ENCODE peak calls at places on chromosome 15, in eight cellular contexts. W is IMR-90, B is GM23248, D is SJSA1, L is colonic mucosa, T is pancreas, I is mesendoderm, X is heart left ventricle. S is an unnamed sample.

GRCh38 chr15:66928784-66929183 is 136.6 kb upstream of the SMAD3 start:
- DNase-seq in X (no peak), D (no peak), I (no peak), W (no peak), B (no peak), L (no peak), T (no peak), S (no peak)

GRCh38 chr15:75731248-75732100 is 18.8 kb upstream of the CSPG4 start:
- DNase-seq in L (no peak), T (peak), I (peak), B (no peak), D (no peak), X (peak), W (peak), S (peak)

GRCh38 chr15:68566377-68566954 is 12.3 kb upstream of the CORO2B start:
- DNase-seq in L (no peak), B (no peak), T (peak), D (no peak), W (no peak), X (no peak), I (no peak), S (peak)

GRCh38 chr15:58517252-58517681 is 85.5 kb downstream of the LIPC start:
- DNase-seq in D (no peak), I (peak), T (no peak), W (no peak), B (no peak), L (no peak), X (no peak), S (no peak)

GRCh38 chr15:94119923-94120775 is 111.2 kb upstream of the MCTP2 start:
- DNase-seq in T (no peak), L (peak), B (peak), D (peak), I (peak), W (peak), X (peak), S (no peak)

GRCh38 chr15:42232606-42233005 is 24.5 kb upstream of the VPS39 start:
- DNase-seq in X (no peak), T (no peak), L (no peak), B (no peak), W (no peak), I (no peak), D (no peak), S (no peak)

GRCh38 chr15:85329561-85330421 is 50.6 kb upstream of the AKAP13 start:
- DNase-seq in D (no peak), L (peak), B (peak), W (peak), T (no peak), X (no peak), I (no peak), S (no peak)

GRCh38 chr15:60137711-60138396 is 133.7 kb downstream of the FOXB1 start:
- DNase-seq in B (peak), T (no peak), I (no peak), W (no peak), D (peak), X (no peak), L (no peak), S (no peak)

DNA sequence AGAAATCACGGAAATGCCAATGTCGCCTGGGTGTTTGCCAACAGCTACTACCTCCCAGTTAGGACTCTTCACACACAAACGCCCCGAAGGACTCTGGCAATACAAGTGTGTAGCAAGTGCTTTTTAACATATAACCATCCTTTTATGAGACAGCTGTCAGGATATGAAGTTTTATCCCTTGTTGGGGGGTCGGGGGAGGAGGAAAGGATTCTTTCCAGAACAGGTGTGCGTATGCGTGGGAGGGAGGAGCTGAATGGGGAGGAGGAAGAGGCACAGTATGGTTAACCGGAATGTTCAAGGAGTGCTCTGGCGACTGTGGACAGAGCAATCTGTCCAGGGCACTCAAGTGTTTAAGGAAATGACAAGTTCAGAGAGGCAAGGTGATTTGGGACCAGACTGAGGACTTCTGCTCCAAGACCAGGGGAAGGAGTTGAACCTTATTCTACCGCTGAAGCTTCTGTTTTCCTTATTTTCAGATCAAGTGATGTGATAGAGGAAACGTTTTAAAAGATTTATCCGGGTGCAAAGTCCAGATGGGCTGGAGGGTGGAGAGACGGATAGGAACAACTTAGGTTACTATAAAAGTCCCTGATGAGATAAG is 1.3 kb downstream of the TSPAN3 start:
- DNase-seq in L (peak), I (no peak), X (no peak), T (no peak), B (peak), D (no peak), W (no peak), S (peak)
- H3K27ac ChIP-seq in L (peak), I (no peak), X (peak), T (peak), B (peak), D (no peak), W (no peak), S (peak)

GRCh38 chr15:29822685-29823459 is 604 bp upstream of the TJP1 start:
- DNase-seq in D (peak), B (peak), X (peak), T (peak), I (peak), L (peak), W (peak), S (peak)

GRCh38 chr15:29819979-29820801 is 2.1 kb downstream of the TJP1 start:
- DNase-seq in X (no peak), D (no peak), W (peak), B (no peak), T (no peak), I (peak), L (no peak), S (no peak)

GRCh38 chr15:29822100-29822684 is at the start of gene TJP1:
- DNase-seq in I (peak), T (peak), D (peak), B (peak), W (peak), X (peak), L (peak), S (peak)

GRCh38 chr15:29820802-29821160 is 1.5 kb downstream of the TJP1 start:
- DNase-seq in W (peak), B (peak), X (no peak), L (no peak), T (no peak), I (no peak), D (no peak), S (no peak)

GRCh38 chr15:29821416-29822099 is 710 bp downstream of the TJP1 start:
- DNase-seq in W (peak), T (peak), L (peak), I (peak), D (peak), B (peak), X (peak), S (peak)
- H3K27ac ChIP-seq in W (peak), T (peak), L (peak), I (peak), D (peak), B (peak), X (peak), S (peak)

DNA sequence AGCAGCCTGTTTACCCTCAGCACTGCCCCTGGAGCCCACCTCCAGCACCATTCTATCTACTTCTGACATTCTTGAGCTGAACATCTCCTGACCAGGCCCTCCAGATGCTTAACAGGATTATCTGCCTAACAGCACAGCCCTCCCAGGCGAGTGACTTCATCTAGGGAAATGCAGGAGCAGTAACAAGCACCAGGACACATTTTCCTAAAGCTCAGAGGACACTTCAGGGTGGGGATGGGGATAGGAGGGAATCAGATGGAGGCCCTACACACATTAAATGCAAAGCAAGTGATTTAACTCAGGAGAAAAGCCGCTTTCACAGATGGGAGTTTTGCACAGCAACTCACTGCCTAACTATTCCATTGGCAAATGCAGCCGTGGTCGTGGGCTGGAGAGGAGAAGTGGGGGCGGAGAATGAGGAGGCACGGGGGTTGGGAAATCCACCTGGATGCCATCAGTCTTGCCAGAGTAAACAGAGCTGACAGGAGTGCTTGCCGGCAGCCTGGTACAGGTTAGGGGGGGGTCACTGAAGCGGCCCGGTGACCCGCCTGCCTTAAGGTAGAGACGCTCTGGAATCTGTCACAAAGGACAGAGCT is 21.3 kb upstream of the BNC1 start:
- DNase-seq in W (peak), X (no peak), L (no peak), I (peak), T (peak), D (no peak), B (peak), S (peak)
- H3K27ac ChIP-seq in W (no peak), X (no peak), L (no peak), I (no peak), T (peak), D (no peak), B (no peak), S (no peak)

GRCh38 chr15:65209701-65210643 is 1.3 kb downstream of the CILP start:
- DNase-seq in W (no peak), T (no peak), X (peak), B (peak), D (no peak), I (no peak), L (no peak), S (no peak)
- H3K27ac ChIP-seq in W (no peak), T (no peak), X (peak), B (no peak), D (no peak), I (no peak), L (no peak), S (peak)

GRCh38 chr15:70273808-70274207 is 176.1 kb upstream of the TLE3 start:
- DNase-seq in I (no peak), L (no peak), X (no peak), T (no peak), D (no peak), B (no peak), W (no peak), S (no peak)

GRCh38 chr15:70274908-70275307 is 177.2 kb upstream of the TLE3 start:
- DNase-seq in X (no peak), L (no peak), I (no peak), T (no peak), B (no peak), D (no peak), W (no peak), S (peak)

GRCh38 chr15:70275461-70276138 is 177.9 kb upstream of the TLE3 start:
- DNase-seq in T (no peak), X (no peak), I (peak), B (no peak), W (no peak), D (no peak), L (no peak), S (peak)

GRCh38 chr15:70272565-70273355 is 175.0 kb upstream of the TLE3 start:
- DNase-seq in X (no peak), L (no peak), D (no peak), W (no peak), T (no peak), B (no peak), I (peak), S (peak)

DNA sequence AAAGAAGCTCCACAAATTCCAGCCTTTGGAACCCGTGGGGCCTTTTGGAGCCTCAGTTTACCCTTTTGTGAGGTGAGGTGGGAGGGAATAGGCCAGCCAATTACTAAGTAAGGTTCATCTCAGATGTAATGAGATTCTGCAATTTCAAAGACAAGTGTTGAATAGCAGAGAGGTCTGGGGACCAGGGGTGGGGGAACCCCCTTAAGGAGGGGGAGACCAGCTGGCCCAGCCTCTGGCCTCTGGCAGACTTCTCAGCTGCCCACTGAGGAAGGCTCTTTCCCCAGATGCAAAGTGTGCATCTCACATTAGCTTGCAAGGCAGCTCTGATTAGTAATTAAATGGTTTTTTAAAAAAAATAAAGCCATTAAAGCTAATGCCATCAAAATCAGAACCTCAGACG is 176.5 kb upstream of the TLE3 start:
- DNase-seq in D (no peak), I (no peak), L (no peak), X (no peak), W (no peak), T (no peak), B (no peak), S (peak)
- H3K27ac ChIP-seq in D (no peak), I (no peak), L (no peak), X (no peak), W (no peak), T (no peak), B (no peak), S (no peak)

GRCh38 chr15:101474983-101475382 is 14.5 kb downstream of the PCSK6 start:
- DNase-seq in B (no peak), W (no peak), D (no peak), I (no peak), T (no peak), L (no peak), X (no peak), S (no peak)
- H3K27ac ChIP-seq in B (no peak), W (no peak), D (no peak), I (no peak), T (no peak), L (no peak), X (no peak), S (no peak)

S was measured in upper lobe of right lung.